ENCODE peak calls at places on chromosomes 2 and 18, in four cellular contexts. M is M059J; T is CD4-positive, CD25-positive, alpha-beta regulatory T cell; N is NCI-H524. A is an unnamed sample.

GRCh38 chr2:201852878-201853415 is 46.6 kb downstream of the CDK15 start:
- DNase-seq in M (no peak), T (no peak), N (no peak), A (no peak)

GRCh38 chr18:10141559-10141958 is 227.7 kb downstream of the VAPA start:
- DNase-seq in M (peak), T (no peak), N (no peak), A (no peak)

GRCh38 chr2:208781166-208781565 is 374.6 kb downstream of the PTH2R start:
- DNase-seq in M (no peak), T (no peak), N (no peak), A (no peak)

GRCh38 chr18:38539373-38539772 is 973.8 kb upstream of the CELF4 start:
- DNase-seq in M (no peak), T (no peak), N (peak), A (no peak)

GRCh38 chr2:48587560-48587959 is 30.1 kb upstream of the GTF2A1L start:
- DNase-seq in M (no peak), T (no peak), N (no peak), A (no peak)

GRCh38 chr2:85692039-85692645 is 2.0 kb upstream of the GNLY start:
- DNase-seq in M (no peak), T (no peak), N (no peak), A (peak)

GRCh38 chr2:37713258-37713700 is 41.8 kb upstream of the CDC42EP3 start:
- DNase-seq in M (peak), T (no peak), N (no peak), A (no peak)

GRCh38 chr2:163723881-163724280 is 11.9 kb downstream of the FIGN start:
- DNase-seq in M (no peak), T (no peak), N (no peak), A (no peak)

GRCh38 chr2:165868211-165868610 is 74.2 kb upstream of the GALNT3 start:
- DNase-seq in M (no peak), T (no peak), N (peak), A (no peak)

GRCh38 chr2:36290306-36290705 is 65.3 kb upstream of the CRIM1 start:
- DNase-seq in M (peak), T (no peak), N (no peak), A (no peak)

GRCh38 chr2:224182498-224182897 is 143.4 kb upstream of the SERPINE2 start:
- DNase-seq in M (no peak), T (no peak), N (no peak), A (no peak)

GRCh38 chr2:190069936-190070696 is 7.6 kb upstream of the MSTN start:
- DNase-seq in M (peak), T (peak), N (peak), A (no peak)

GRCh38 chr2:151827564-151828142 is 568 bp downstream of the ARL5A start:
- DNase-seq in M (peak), T (peak), N (no peak), A (no peak)

GRCh38 chr2:140601342-140601741 is 1529.5 kb downstream of the LRP1B start:
- DNase-seq in M (no peak), T (no peak), N (no peak), A (no peak)

GRCh38 chr2:198597648-198598047 is 793.3 kb downstream of the PLCL1 start:
- DNase-seq in M (no peak), T (no peak), N (no peak), A (no peak)

GRCh38 chr2:84435331-84436081 is 23.6 kb downstream of the SUCLG1 start:
- DNase-seq in M (peak), T (no peak), N (no peak), A (no peak)

GRCh38 chr2:74942263-74942662 is 16.2 kb upstream of the POLE4 start:
- DNase-seq in M (no peak), T (no peak), N (no peak), A (no peak)

GRCh38 chr2:217937446-217937845 is 65.3 kb downstream of the TNS1 start:
- DNase-seq in M (no peak), T (no peak), N (no peak), A (no peak)

GRCh38 chr2:152098798-152099654 is at the start of gene CACNB4:
- DNase-seq in M (peak), T (no peak), N (peak), A (no peak)

GRCh38 chr18:2050016-2050415 is 521.3 kb downstream of the METTL4 start:
- DNase-seq in M (peak), T (no peak), N (no peak), A (no peak)

GRCh38 chr2:85397925-85398331 is 12.2 kb downstream of the CAPG start:
- DNase-seq in M (no peak), T (no peak), N (no peak), A (no peak)

GRCh38 chr2:101205521-101205998 is 47.1 kb upstream of the CNOT11 start:
- DNase-seq in M (peak), T (peak), N (peak), A (peak)

GRCh38 chr2:228768818-228769217 is 502.3 kb downstream of the PID1 start:
- DNase-seq in M (peak), T (no peak), N (no peak), A (no peak)

GRCh38 chr2:182379235-182379634 is 47.6 kb downstream of the PDE1A start:
- DNase-seq in M (peak), T (no peak), N (peak), A (no peak)

GRCh38 chr2:142140434-142140845 is 9.6 kb upstream of the LRP1B start:
- DNase-seq in M (peak), T (no peak), N (no peak), A (no peak)

GRCh38 chr2:85248741-85249524 is 78.9 kb downstream of the TGOLN2 start:
- DNase-seq in M (peak), T (no peak), N (no peak), A (no peak)

GRCh38 chr2:162138310-162138709 is 13.7 kb downstream of the GCG start:
- DNase-seq in M (no peak), T (no peak), N (no peak), A (no peak)

GRCh38 chr2:210954508-210954907 is 398.1 kb downstream of the CPS1 start:
- DNase-seq in M (no peak), T (no peak), N (no peak), A (no peak)

GRCh38 chr2:28445448-28446258 is 50.2 kb upstream of the PLB1 start:
- DNase-seq in M (peak), T (no peak), N (no peak), A (peak)

GRCh38 chr18:40371673-40372072 is 1583.4 kb upstream of the PIK3C3 start:
- DNase-seq in M (peak), T (no peak), N (no peak), A (no peak)

GRCh38 chr2:3635171-3636008 is 22.6 kb upstream of the ALLC start:
- DNase-seq in M (no peak), T (no peak), N (no peak), A (no peak)

GRCh38 chr2:223585691-223586090 is 16.5 kb downstream of the SCG2 start:
- DNase-seq in M (peak), T (no peak), N (peak), A (no peak)

A was measured in naive thymus-derived CD4-positive, alpha-beta T cell.